ENCODE peak calls at places on chromosomes 7 and 10, in eight cellular contexts. One of them, this sample, is unnamed.

GRCh38 chr10:42952358-42952757 is 124.5 kb upstream of the RET start:
- DNase-seq in COR-L47: no peak
- DNase-seq in kidney tubule cell: peak; percentile 70
- DNase-seq in right lobe of liver: peak; percentile 60
- DNase-seq in astrocyte: no peak
- DNase-seq in activated CD8-positive, alpha-beta memory T cell treated with anti-CD3 and anti-CD28 coated beads, Interleukin-2, amount 50 U/mL, for 4 hours: peak; percentile 14
- DNase-seq in heart right ventricle: peak; percentile 28
- DNase-seq in HuH-7: no peak
- DNase-seq in this sample: no peak

GRCh38 chr10:119817991-119818888 is 54.4 kb downstream of the MCMBP start:
- DNase-seq in COR-L47: no peak
- DNase-seq in kidney tubule cell: peak; percentile 52
- DNase-seq in right lobe of liver: peak; percentile 60
- DNase-seq in astrocyte: peak; percentile 50
- DNase-seq in activated CD8-positive, alpha-beta memory T cell treated with anti-CD3 and anti-CD28 coated beads, Interleukin-2, amount 50 U/mL, for 4 hours: no peak
- DNase-seq in heart right ventricle: peak; percentile 35
- DNase-seq in HuH-7: no peak
- DNase-seq in this sample: no peak

GRCh38 chr10:96509017-96509641 is 4.6 kb downstream of the TLL2 start:
- DNase-seq in COR-L47: no peak
- DNase-seq in kidney tubule cell: peak; percentile 99
- DNase-seq in right lobe of liver: no peak
- DNase-seq in astrocyte: peak; percentile 91
- DNase-seq in activated CD8-positive, alpha-beta memory T cell treated with anti-CD3 and anti-CD28 coated beads, Interleukin-2, amount 50 U/mL, for 4 hours: no peak
- DNase-seq in heart right ventricle: no peak
- DNase-seq in HuH-7: no peak
- DNase-seq in this sample: no peak

GRCh38 chr7:96297873-96298272 is 24.0 kb downstream of the SLC25A13 start:
- DNase-seq in COR-L47: no peak
- DNase-seq in kidney tubule cell: no peak
- DNase-seq in right lobe of liver: no peak
- DNase-seq in astrocyte: no peak
- DNase-seq in activated CD8-positive, alpha-beta memory T cell treated with anti-CD3 and anti-CD28 coated beads, Interleukin-2, amount 50 U/mL, for 4 hours: no peak
- DNase-seq in heart right ventricle: no peak
- DNase-seq in HuH-7: no peak
- DNase-seq in this sample: no peak

GRCh38 chr7:16791071-16791470 is 13.7 kb downstream of the AGR2 start:
- DNase-seq in COR-L47: no peak
- DNase-seq in kidney tubule cell: no peak
- DNase-seq in right lobe of liver: no peak
- DNase-seq in astrocyte: no peak
- DNase-seq in activated CD8-positive, alpha-beta memory T cell treated with anti-CD3 and anti-CD28 coated beads, Interleukin-2, amount 50 U/mL, for 4 hours: no peak
- DNase-seq in heart right ventricle: no peak
- DNase-seq in HuH-7: no peak
- DNase-seq in this sample: no peak

GRCh38 chr10:76324283-76324682 is 892.9 kb downstream of the LRMDA start:
- DNase-seq in COR-L47: peak; percentile 69
- DNase-seq in kidney tubule cell: no peak
- DNase-seq in right lobe of liver: peak; percentile 85
- DNase-seq in astrocyte: no peak
- DNase-seq in activated CD8-positive, alpha-beta memory T cell treated with anti-CD3 and anti-CD28 coated beads, Interleukin-2, amount 50 U/mL, for 4 hours: no peak
- DNase-seq in heart right ventricle: no peak
- DNase-seq in HuH-7: peak; percentile 28
- DNase-seq in this sample: no peak

GRCh38 chr7:130393799-130394411 is 13.6 kb downstream of the CPA1 start:
- DNase-seq in COR-L47: no peak
- DNase-seq in kidney tubule cell: no peak
- DNase-seq in right lobe of liver: no peak
- DNase-seq in astrocyte: no peak
- DNase-seq in activated CD8-positive, alpha-beta memory T cell treated with anti-CD3 and anti-CD28 coated beads, Interleukin-2, amount 50 U/mL, for 4 hours: no peak
- DNase-seq in heart right ventricle: no peak
- DNase-seq in HuH-7: no peak
- DNase-seq in this sample: no peak

GRCh38 chr10:43885252-43885651 is 236.6 kb upstream of the ZNF32 start:
- DNase-seq in COR-L47: no peak
- DNase-seq in kidney tubule cell: no peak
- DNase-seq in right lobe of liver: no peak
- DNase-seq in astrocyte: no peak
- DNase-seq in activated CD8-positive, alpha-beta memory T cell treated with anti-CD3 and anti-CD28 coated beads, Interleukin-2, amount 50 U/mL, for 4 hours: no peak
- DNase-seq in heart right ventricle: no peak
- DNase-seq in HuH-7: no peak
- DNase-seq in this sample: no peak

GRCh38 chr10:43057231-43057711 is 19.6 kb upstream of the RET start:
- DNase-seq in COR-L47: no peak
- DNase-seq in kidney tubule cell: no peak
- DNase-seq in right lobe of liver: peak; percentile 19
- DNase-seq in astrocyte: no peak
- DNase-seq in activated CD8-positive, alpha-beta memory T cell treated with anti-CD3 and anti-CD28 coated beads, Interleukin-2, amount 50 U/mL, for 4 hours: no peak
- DNase-seq in heart right ventricle: no peak
- DNase-seq in HuH-7: no peak
- DNase-seq in this sample: no peak

GRCh38 chr7:118183254-118183585 is 744 bp upstream of the LSM8 start:
- DNase-seq in COR-L47: no peak
- DNase-seq in kidney tubule cell: no peak
- DNase-seq in right lobe of liver: no peak
- DNase-seq in astrocyte: no peak
- DNase-seq in activated CD8-positive, alpha-beta memory T cell treated with anti-CD3 and anti-CD28 coated beads, Interleukin-2, amount 50 U/mL, for 4 hours: no peak
- DNase-seq in heart right ventricle: no peak
- DNase-seq in HuH-7: no peak
- DNase-seq in this sample: no peak

GRCh38 chr10:75353183-75353582 is 48.4 kb downstream of the ZNF503 start:
- DNase-seq in COR-L47: no peak
- DNase-seq in kidney tubule cell: no peak
- DNase-seq in right lobe of liver: no peak
- DNase-seq in astrocyte: no peak
- DNase-seq in activated CD8-positive, alpha-beta memory T cell treated with anti-CD3 and anti-CD28 coated beads, Interleukin-2, amount 50 U/mL, for 4 hours: no peak
- DNase-seq in heart right ventricle: no peak
- DNase-seq in HuH-7: no peak
- DNase-seq in this sample: no peak

GRCh38 chr7:76386691-76387260 is 22.7 kb downstream of the SSC4D start:
- DNase-seq in COR-L47: no peak
- DNase-seq in kidney tubule cell: no peak
- DNase-seq in right lobe of liver: no peak
- DNase-seq in astrocyte: peak; percentile 33
- DNase-seq in activated CD8-positive, alpha-beta memory T cell treated with anti-CD3 and anti-CD28 coated beads, Interleukin-2, amount 50 U/mL, for 4 hours: no peak
- DNase-seq in heart right ventricle: no peak
- DNase-seq in HuH-7: no peak
- DNase-seq in this sample: no peak

GRCh38 chr10:32932330-32932729 is 25.7 kb downstream of the ITGB1 start:
- DNase-seq in COR-L47: no peak
- DNase-seq in kidney tubule cell: no peak
- DNase-seq in right lobe of liver: no peak
- DNase-seq in astrocyte: no peak
- DNase-seq in activated CD8-positive, alpha-beta memory T cell treated with anti-CD3 and anti-CD28 coated beads, Interleukin-2, amount 50 U/mL, for 4 hours: no peak
- DNase-seq in heart right ventricle: no peak
- DNase-seq in HuH-7: no peak
- DNase-seq in this sample: no peak

GRCh38 chr10:60299961-60300883 is 89.5 kb downstream of the ANK3 start:
- DNase-seq in COR-L47: no peak
- DNase-seq in kidney tubule cell: peak; percentile 53
- DNase-seq in right lobe of liver: no peak
- DNase-seq in astrocyte: peak; percentile 98
- DNase-seq in activated CD8-positive, alpha-beta memory T cell treated with anti-CD3 and anti-CD28 coated beads, Interleukin-2, amount 50 U/mL, for 4 hours: no peak
- DNase-seq in heart right ventricle: peak; percentile 59
- DNase-seq in HuH-7: no peak
- DNase-seq in this sample: no peak

GRCh38 chr10:97852277-97852676 is 2.6 kb downstream of the GOLGA7B start:
- DNase-seq in COR-L47: no peak
- DNase-seq in kidney tubule cell: no peak
- DNase-seq in right lobe of liver: no peak
- DNase-seq in astrocyte: no peak
- DNase-seq in activated CD8-positive, alpha-beta memory T cell treated with anti-CD3 and anti-CD28 coated beads, Interleukin-2, amount 50 U/mL, for 4 hours: no peak
- DNase-seq in heart right ventricle: no peak
- DNase-seq in HuH-7: no peak
- DNase-seq in this sample: no peak

GRCh38 chr7:95871078-95871848 is 98.9 kb downstream of the DYNC1I1 start:
- DNase-seq in COR-L47: peak; percentile 76
- DNase-seq in kidney tubule cell: peak; percentile 53
- DNase-seq in right lobe of liver: no peak
- DNase-seq in astrocyte: peak; percentile 14
- DNase-seq in activated CD8-positive, alpha-beta memory T cell treated with anti-CD3 and anti-CD28 coated beads, Interleukin-2, amount 50 U/mL, for 4 hours: no peak
- DNase-seq in heart right ventricle: peak; percentile 38
- DNase-seq in HuH-7: peak; percentile 26
- DNase-seq in this sample: no peak

GRCh38 chr7:150784954-150785353 is 15.2 kb downstream of the TMEM176B start:
- DNase-seq in COR-L47: no peak
- DNase-seq in kidney tubule cell: peak; percentile 82
- DNase-seq in right lobe of liver: peak; percentile 73
- DNase-seq in astrocyte: no peak
- DNase-seq in activated CD8-positive, alpha-beta memory T cell treated with anti-CD3 and anti-CD28 coated beads, Interleukin-2, amount 50 U/mL, for 4 hours: no peak
- DNase-seq in heart right ventricle: peak; percentile 43
- DNase-seq in HuH-7: no peak
- DNase-seq in this sample: no peak

GRCh38 chr10:59036311-59037017 is 140.0 kb upstream of the PHYHIPL start:
- DNase-seq in COR-L47: no peak
- DNase-seq in kidney tubule cell: peak; percentile 65
- DNase-seq in right lobe of liver: no peak
- DNase-seq in astrocyte: no peak
- DNase-seq in activated CD8-positive, alpha-beta memory T cell treated with anti-CD3 and anti-CD28 coated beads, Interleukin-2, amount 50 U/mL, for 4 hours: no peak
- DNase-seq in heart right ventricle: no peak
- DNase-seq in HuH-7: no peak
- DNase-seq in this sample: no peak

GRCh38 chr10:62224606-62225005 is 44.0 kb downstream of the RTKN2 start:
- DNase-seq in COR-L47: no peak
- DNase-seq in kidney tubule cell: peak; percentile 91
- DNase-seq in right lobe of liver: no peak
- DNase-seq in astrocyte: peak; percentile 87
- DNase-seq in activated CD8-positive, alpha-beta memory T cell treated with anti-CD3 and anti-CD28 coated beads, Interleukin-2, amount 50 U/mL, for 4 hours: no peak
- DNase-seq in heart right ventricle: no peak
- DNase-seq in HuH-7: no peak
- DNase-seq in this sample: no peak

GRCh38 chr7:12722720-12723241 is 35.3 kb downstream of the ARL4A start:
- DNase-seq in COR-L47: no peak
- DNase-seq in kidney tubule cell: peak; percentile 68
- DNase-seq in right lobe of liver: no peak
- DNase-seq in astrocyte: peak; percentile 26
- DNase-seq in activated CD8-positive, alpha-beta memory T cell treated with anti-CD3 and anti-CD28 coated beads, Interleukin-2, amount 50 U/mL, for 4 hours: no peak
- DNase-seq in heart right ventricle: no peak
- DNase-seq in HuH-7: no peak
- DNase-seq in this sample: no peak

GRCh38 chr7:23604296-23604640 is 7.1 kb downstream of the CCDC126 start:
- DNase-seq in COR-L47: no peak
- DNase-seq in kidney tubule cell: no peak
- DNase-seq in right lobe of liver: no peak
- DNase-seq in astrocyte: no peak
- DNase-seq in activated CD8-positive, alpha-beta memory T cell treated with anti-CD3 and anti-CD28 coated beads, Interleukin-2, amount 50 U/mL, for 4 hours: no peak
- DNase-seq in heart right ventricle: no peak
- DNase-seq in HuH-7: no peak
- DNase-seq in this sample: no peak

GRCh38 chr7:105141068-105141467 is 127.1 kb downstream of the KMT2E start:
- DNase-seq in COR-L47: peak; percentile 3
- DNase-seq in kidney tubule cell: no peak
- DNase-seq in right lobe of liver: no peak
- DNase-seq in astrocyte: peak; percentile 67
- DNase-seq in activated CD8-positive, alpha-beta memory T cell treated with anti-CD3 and anti-CD28 coated beads, Interleukin-2, amount 50 U/mL, for 4 hours: no peak
- DNase-seq in heart right ventricle: no peak
- DNase-seq in HuH-7: peak; percentile 31
- DNase-seq in this sample: peak; percentile 3

GRCh38 chr10:3407208-3407607 is 234.6 kb upstream of the PITRM1 start:
- DNase-seq in COR-L47: no peak
- DNase-seq in kidney tubule cell: peak; percentile 50
- DNase-seq in right lobe of liver: no peak
- DNase-seq in astrocyte: peak; percentile 22
- DNase-seq in activated CD8-positive, alpha-beta memory T cell treated with anti-CD3 and anti-CD28 coated beads, Interleukin-2, amount 50 U/mL, for 4 hours: no peak
- DNase-seq in heart right ventricle: no peak
- DNase-seq in HuH-7: no peak
- DNase-seq in this sample: no peak

GRCh38 chr7:106402898-106403297 is 118.1 kb upstream of the NAMPT start:
- DNase-seq in COR-L47: no peak
- DNase-seq in kidney tubule cell: no peak
- DNase-seq in right lobe of liver: no peak
- DNase-seq in astrocyte: no peak
- DNase-seq in activated CD8-positive, alpha-beta memory T cell treated with anti-CD3 and anti-CD28 coated beads, Interleukin-2, amount 50 U/mL, for 4 hours: no peak
- DNase-seq in heart right ventricle: no peak
- DNase-seq in HuH-7: no peak
- DNase-seq in this sample: no peak

This sample was measured in SK-N-MC.